ENCODE peak calls at places on chromosomes 1 and 21, in eight cellular contexts. L, O, B, A, D, P, Y and X are unnamed samples.

GRCh38 chr1:2927995-2928732 is 93.1 kb upstream of the ACTRT2 start:
- ATAC-seq in A (no peak), Y (no peak), L (no peak), B (no peak), P (no peak), O (peak; percentile 34), D (no peak), X (no peak)

GRCh38 chr1:174721246-174721645 is 273.5 kb downstream of the GPR52 start:
- ATAC-seq in O (no peak), D (no peak), B (no peak), P (no peak), L (no peak), Y (no peak), A (no peak), X (no peak)

GRCh38 chr1:150106331-150106730 is 38.8 kb downstream of the VPS45 start:
- ATAC-seq in Y (no peak), O (no peak), L (no peak), D (no peak), P (no peak), B (no peak), A (no peak), X (no peak)

GRCh38 chr1:61627365-61627764 is 97.6 kb downstream of the TM2D1 start:
- ATAC-seq in O (no peak), Y (no peak), A (no peak), B (no peak), P (no peak), L (no peak), D (no peak), X (no peak)

GRCh38 chr1:187680823-187681222 is 852.1 kb downstream of the PLA2G4A start:
- ATAC-seq in A (no peak), P (no peak), L (no peak), B (no peak), Y (no peak), O (no peak), D (no peak), X (no peak)

GRCh38 chr1:211812584-211812983 is 18.0 kb downstream of the LPGAT1 start:
- ATAC-seq in Y (no peak), B (no peak), L (no peak), O (no peak), D (no peak), P (no peak), A (no peak), X (no peak)

GRCh38 chr1:7610106-7610731 is 160.9 kb upstream of the VAMP3 start:
- ATAC-seq in B (no peak), O (no peak), P (no peak), D (no peak), L (no peak), A (no peak), Y (no peak), X (no peak)

GRCh38 chr1:24751833-24752232 is 6.6 kb downstream of the CLIC4 start:
- ATAC-seq in L (no peak), P (peak; percentile 30), A (no peak), O (peak; percentile 48), D (no peak), Y (peak; percentile 87), B (no peak), X (peak; percentile 36)

GRCh38 chr1:222749927-222750326 is 12.9 kb downstream of the FAM177B start:
- ATAC-seq in A (no peak), Y (no peak), D (no peak), B (no peak), O (no peak), L (no peak), P (no peak), X (no peak)

GRCh38 chr1:10504259-10504658 is 29.5 kb downstream of the PEX14 start:
- ATAC-seq in L (no peak), Y (peak; percentile 91), P (no peak), D (no peak), B (no peak), O (no peak), A (no peak), X (no peak)

GRCh38 chr1:50527249-50527986 is 104.2 kb upstream of the DMRTA2 start:
- ATAC-seq in A (no peak), O (no peak), Y (peak; percentile 87), B (no peak), P (no peak), D (no peak), L (no peak), X (no peak)

GRCh38 chr1:225961659-225962439 is 20.8 kb upstream of the LEFTY2 start:
- ATAC-seq in A (no peak), B (no peak), L (no peak), Y (no peak), O (no peak), P (no peak), D (peak; percentile 53), X (no peak)

GRCh38 chr1:229091721-229092136 is 179.2 kb upstream of the RAB4A start:
- ATAC-seq in D (no peak), A (no peak), Y (peak; percentile 76), L (no peak), O (peak; percentile 58), B (no peak), P (no peak), X (no peak)

GRCh38 chr1:4060850-4061249 is 160.8 kb upstream of the C1orf174 start:
- ATAC-seq in A (no peak), D (peak; percentile 56), L (no peak), B (no peak), O (no peak), Y (no peak), P (no peak), X (no peak)

GRCh38 chr21:27817061-27817460 is 850.2 kb upstream of the ADAMTS5 start:
- ATAC-seq in Y (no peak), P (peak; percentile 19), D (no peak), B (no peak), L (no peak), A (no peak), O (no peak), X (no peak)

GRCh38 chr1:95132762-95133161 is 15.6 kb downstream of the TLCD4 start:
- ATAC-seq in O (no peak), B (no peak), P (no peak), A (no peak), D (no peak), L (no peak), Y (no peak), X (no peak)

GRCh38 chr1:182628657-182629056 is 24.5 kb upstream of the RGS16 start:
- ATAC-seq in O (no peak), P (no peak), B (no peak), D (no peak), Y (no peak), L (no peak), A (no peak), X (no peak)

GRCh38 chr1:155717041-155717440 is 28.1 kb downstream of the DAP3 start:
- ATAC-seq in O (no peak), Y (no peak), D (no peak), L (no peak), A (no peak), P (no peak), B (no peak), X (no peak)

GRCh38 chr1:207361910-207362309 is 40.4 kb downstream of the CD55 start:
- ATAC-seq in D (no peak), P (peak; percentile 36), B (no peak), O (no peak), A (peak; percentile 81), L (peak; percentile 18), Y (no peak), X (no peak)

GRCh38 chr1:27139980-27140379 is 14.9 kb downstream of the SLC9A1 start:
- ATAC-seq in P (peak; percentile 49), A (no peak), L (no peak), O (no peak), B (peak; percentile 8), Y (no peak), D (no peak), X (no peak)
- H3K4me1 ChIP-seq in P (peaks cover 82% of the 10 kb centered on the region), A (peaks cover 80% of the 10 kb centered on the region), L (peaks cover 71% of the 10 kb centered on the region), O (no peaks in the 10 kb centered on the region), B (peaks cover 72% of the 10 kb centered on the region), Y (no peaks in the 10 kb centered on the region), D (peaks cover 16% of the 10 kb centered on the region), X (peaks cover 82% of the 10 kb centered on the region)

DNA sequence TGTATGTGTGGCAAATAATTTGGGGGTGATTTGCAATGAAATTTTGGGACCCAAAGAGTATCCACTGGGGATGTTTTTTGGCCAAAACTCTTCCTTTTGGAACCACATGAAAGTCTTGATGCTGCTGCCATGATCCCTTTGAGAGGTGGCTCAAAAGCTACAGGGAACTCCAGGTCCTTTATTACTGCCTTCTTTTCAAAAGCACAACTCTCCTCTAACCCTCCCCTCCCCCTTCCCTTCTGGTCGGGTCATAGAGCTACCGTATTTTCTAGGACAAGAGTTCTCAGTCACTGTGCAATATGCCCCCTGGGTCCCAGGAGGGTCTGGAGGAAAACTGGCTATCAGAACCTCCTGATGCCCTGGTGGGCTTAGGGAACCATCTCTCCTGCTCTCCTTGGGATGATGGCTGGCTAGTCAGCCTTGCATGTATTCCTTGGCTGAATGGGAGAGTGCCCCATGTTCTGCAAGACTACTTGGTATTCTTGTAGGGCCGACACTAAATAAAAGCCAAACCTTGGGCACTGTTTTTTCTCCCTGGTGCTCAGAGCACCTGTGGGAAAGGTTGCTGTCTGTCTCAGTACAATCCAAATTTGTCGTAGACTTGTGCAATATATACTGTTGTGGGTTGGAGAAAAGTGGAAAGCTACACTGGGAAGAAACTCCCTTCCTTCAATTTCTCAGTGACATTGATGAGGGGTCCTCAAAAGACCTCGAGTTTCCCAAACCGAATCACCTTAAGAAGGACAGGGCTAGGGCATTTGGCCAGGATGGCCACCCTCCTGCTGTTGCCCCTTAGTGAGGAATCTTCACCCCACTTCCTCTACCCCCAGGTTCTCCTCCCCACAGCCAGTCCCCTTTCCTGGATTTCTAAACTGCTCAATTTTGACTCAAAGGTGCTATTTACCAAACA is 3.1 kb downstream of the BTG2 start:
- ATAC-seq in A (no peak), L (no peak), Y (no peak), P (no peak), D (no peak), B (no peak), O (no peak), X (no peak)
- H3K4me1 ChIP-seq in A (peaks cover 27% of the 10 kb centered on the region), L (peaks cover 15% of the 10 kb centered on the region), Y (no peaks in the 10 kb centered on the region), P (peaks cover 53% of the 10 kb centered on the region), D (peaks cover 4% of the 10 kb centered on the region), B (peaks cover 36% of the 10 kb centered on the region), O (no peaks in the 10 kb centered on the region), X (peaks cover 3% of the 10 kb centered on the region)

DNA sequence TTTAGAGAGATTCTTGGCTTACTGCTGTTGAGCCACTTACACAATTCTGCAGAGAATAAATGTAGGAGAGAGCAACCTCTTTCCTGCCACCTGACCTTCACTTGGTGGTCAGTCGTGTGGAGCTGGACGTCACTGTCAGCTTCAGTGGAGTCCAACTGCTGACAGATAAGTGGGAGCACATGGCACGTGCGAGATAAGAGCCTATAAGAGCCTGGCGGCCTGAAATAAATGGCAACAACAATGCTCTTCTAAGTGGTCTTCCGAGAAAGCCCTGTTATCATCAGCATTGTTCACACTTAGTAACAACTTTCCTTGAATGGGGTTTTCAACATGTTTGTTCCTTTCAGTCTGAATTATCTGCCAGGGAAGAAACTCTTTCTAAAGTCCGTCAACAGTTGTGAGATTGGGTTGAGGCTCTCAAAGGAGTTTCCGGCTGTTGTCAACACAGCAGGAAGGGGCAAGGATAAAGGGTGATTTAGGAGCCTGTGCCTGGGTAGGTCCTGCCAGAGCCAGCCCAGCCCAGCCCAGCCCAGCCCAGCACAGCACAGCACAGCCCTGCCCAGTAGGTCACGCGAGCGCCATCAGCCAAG is 57.2 kb upstream of the RUNX1 start:
- ATAC-seq in D (no peak), L (no peak), Y (no peak), P (no peak), B (no peak), O (no peak), A (no peak), X (no peak)
- H3K4me1 ChIP-seq in D (no peaks in the 10 kb centered on the region), L (peaks cover 4% of the 10 kb centered on the region), Y (no peaks in the 10 kb centered on the region), P (peaks cover 8% of the 10 kb centered on the region), B (no peaks in the 10 kb centered on the region), O (no peaks in the 10 kb centered on the region), A (no peaks in the 10 kb centered on the region), X (no peaks in the 10 kb centered on the region)

GRCh38 chr1:214146523-214146922 is 134.4 kb upstream of the SMYD2 start:
- ATAC-seq in B (no peak), P (no peak), A (no peak), Y (no peak), L (no peak), O (no peak), D (no peak), X (no peak)
- H3K4me1 ChIP-seq in B (no peaks in the 10 kb centered on the region), P (no peaks in the 10 kb centered on the region), A (no peaks in the 10 kb centered on the region), Y (no peaks in the 10 kb centered on the region), L (no peaks in the 10 kb centered on the region), O (no peaks in the 10 kb centered on the region), D (no peaks in the 10 kb centered on the region), X (no peaks in the 10 kb centered on the region)